ENCODE peak calls at places on chromosomes 16 and 17, in ten cellular contexts. B is transverse colon; J is SJSA1; W is CD8-positive, alpha-beta T cell; N is prostate gland; A is PC-3; V is A549; X is hepatocyte; Z is heart left ventricle; H is body of pancreas. Q is an unnamed sample. For H3K4me1, the result is how much of the 10 kb centered on the place peaks cover.

GRCh38 chr16:11914210-11914758 is 1.5 kb downstream of the GSPT1 start:
- DNase-seq in B (no peak), J (no peak), W (no peak), N (no peak), A (no peak), V (no peak), X (no peak), Z (no peak), H (no peak), Q (no peak)

GRCh38 chr17:78349831-78350631 is 9.8 kb downstream of the SOCS3 start:
- DNase-seq in B (no peak), J (no peak), W (no peak), N (no peak), A (no peak), V (no peak), X (no peak), Z (no peak), H (no peak), Q (no peak)

GRCh38 chr17:79927688-79928501 is 88.7 kb upstream of the CBX4 start:
- DNase-seq in B (no peak), J (no peak), W (no peak), N (no peak), A (no peak), V (no peak), X (no peak), Z (no peak), H (no peak), Q (no peak)

GRCh38 chr16:84318091-84318975 is 23.7 kb downstream of the WFDC1 start:
- DNase-seq in B (no peak), J (no peak), W (no peak), N (no peak), A (no peak), V (no peak), X (no peak), Z (no peak), H (no peak), Q (no peak)

GRCh38 chr16:81335669-81336068 is 20.9 kb downstream of the GAN start:
- DNase-seq in B (no peak), J (no peak), W (no peak), N (no peak), A (no peak), V (no peak), X (no peak), Z (no peak), H (no peak), Q (no peak)

GRCh38 chr17:53948323-53948722 is 125.6 kb downstream of the KIF2B start:
- DNase-seq in B (no peak), J (no peak), W (no peak), N (no peak), A (no peak), V (no peak), X (no peak), Z (no peak), H (no peak), Q (no peak)

GRCh38 chr17:50837980-50838954 is 2.9 kb downstream of the WFIKKN2 start:
- DNase-seq in B (no peak), J (no peak), W (no peak), N (no peak), A (no peak), V (no peak), X (no peak), Z (no peak), H (no peak), Q (no peak)

GRCh38 chr17:2064980-2065785 is 10.3 kb downstream of the HIC1 start:
- DNase-seq in B (peak), J (peak), W (no peak), N (no peak), A (no peak), V (no peak), X (no peak), Z (peak), H (peak), Q (no peak)

GRCh38 chr17:75605790-75606189 is 18.2 kb downstream of the MYO15B start:
- DNase-seq in B (no peak), J (no peak), W (no peak), N (no peak), A (no peak), V (no peak), X (no peak), Z (peak), H (no peak), Q (no peak)

GRCh38 chr16:12805091-12805490 is 1.4 kb upstream of the CPPED1 start:
- DNase-seq in B (no peak), J (no peak), W (no peak), N (no peak), A (peak), V (no peak), X (no peak), Z (no peak), H (no peak), Q (no peak)

GRCh38 chr16:30565984-30566383 is 5.5 kb downstream of the ZNF688 start:
- DNase-seq in B (no peak), J (no peak), W (no peak), N (no peak), A (no peak), V (no peak), X (no peak), Z (no peak), H (no peak), Q (no peak)

GRCh38 chr17:66451188-66452149 is 149.1 kb downstream of the PRKCA start:
- DNase-seq in B (peak), J (no peak), W (no peak), N (no peak), A (no peak), V (peak), X (peak), Z (no peak), H (peak), Q (no peak)
- H3K27ac ChIP-seq in B (no peak), J (no peak), W (no peak), N (no peak), A (no peak), V (no peak), X (no peak), Z (no peak), H (no peak), Q (no peak)

GRCh38 chr17:64155751-64156544 is 26.0 kb upstream of the ERN1 start:
- DNase-seq in B (peak), J (no peak), W (no peak), N (peak), A (peak), V (no peak), X (no peak), Z (peak), H (peak), Q (no peak)

GRCh38 chr17:64154321-64155089 is 24.6 kb upstream of the ERN1 start:
- DNase-seq in B (no peak), J (no peak), W (no peak), N (no peak), A (no peak), V (no peak), X (no peak), Z (peak), H (no peak), Q (no peak)

GRCh38 chr17:64155090-64155630 is 25.2 kb upstream of the ERN1 start:
- DNase-seq in B (no peak), J (no peak), W (no peak), N (no peak), A (no peak), V (no peak), X (no peak), Z (no peak), H (no peak), Q (no peak)

GRCh38 chr17:64152428-64153125 is 22.6 kb upstream of the ERN1 start:
- DNase-seq in B (no peak), J (no peak), W (no peak), N (no peak), A (no peak), V (no peak), X (no peak), Z (no peak), H (no peak), Q (no peak)

DNA sequence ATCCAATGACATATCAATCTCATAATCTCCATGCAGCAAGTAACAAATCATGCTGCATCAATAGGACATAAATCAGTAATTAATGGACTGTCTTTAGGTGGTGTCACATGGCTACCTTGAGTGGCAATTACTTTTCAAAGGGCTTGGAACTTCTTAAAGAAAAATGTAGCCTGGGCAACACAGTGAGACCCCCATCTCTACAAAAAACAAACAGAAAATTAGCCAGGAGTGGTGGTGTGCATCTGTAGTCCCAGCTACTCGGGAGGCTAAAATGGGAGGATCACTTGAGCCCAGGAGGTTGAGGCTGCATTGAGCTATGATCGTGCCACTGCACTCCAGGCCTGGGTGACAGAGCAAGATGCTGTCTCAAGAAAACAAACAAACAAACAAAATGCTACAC is 23.6 kb upstream of the ERN1 start:
- DNase-seq in B (no peak), J (no peak), W (no peak), N (no peak), A (no peak), V (no peak), X (no peak), Z (no peak), H (no peak), Q (no peak)
- H3K4me1 ChIP-seq in B (under half), J (under half), W (under half), N (under half), A (under half), V (under half), X (under half), Z (half or more), H (half or more), Q (under half)

GRCh38 chr16:67183284-67183626 is 508 bp downstream of the MATCAP1 start:
- DNase-seq in B (no peak), J (no peak), W (no peak), N (no peak), A (no peak), V (no peak), X (no peak), Z (no peak), H (no peak), Q (no peak)

GRCh38 chr16:67185866-67186134 is 2.0 kb upstream of the MATCAP1 start:
- DNase-seq in B (no peak), J (no peak), W (no peak), N (no peak), A (no peak), V (no peak), X (no peak), Z (no peak), H (no peak), Q (no peak)

GRCh38 chr16:67185003-67185865 is 1.5 kb upstream of the MATCAP1 start:
- DNase-seq in B (peak), J (peak), W (peak), N (peak), A (peak), V (peak), X (peak), Z (peak), H (peak), Q (peak)

GRCh38 chr16:67183627-67184452 is at the start of gene MATCAP1:
- DNase-seq in B (peak), J (peak), W (peak), N (peak), A (peak), V (peak), X (peak), Z (peak), H (peak), Q (peak)

GRCh38 chr16:67184453-67185002 is 765 bp upstream of the MATCAP1 start:
- DNase-seq in B (no peak), J (no peak), W (no peak), N (no peak), A (no peak), V (no peak), X (peak), Z (no peak), H (no peak), Q (no peak)
- H3K27ac ChIP-seq in B (peak), J (no peak), W (peak), N (peak), A (peak), V (peak), X (peak), Z (peak), H (peak), Q (peak)

DNA sequence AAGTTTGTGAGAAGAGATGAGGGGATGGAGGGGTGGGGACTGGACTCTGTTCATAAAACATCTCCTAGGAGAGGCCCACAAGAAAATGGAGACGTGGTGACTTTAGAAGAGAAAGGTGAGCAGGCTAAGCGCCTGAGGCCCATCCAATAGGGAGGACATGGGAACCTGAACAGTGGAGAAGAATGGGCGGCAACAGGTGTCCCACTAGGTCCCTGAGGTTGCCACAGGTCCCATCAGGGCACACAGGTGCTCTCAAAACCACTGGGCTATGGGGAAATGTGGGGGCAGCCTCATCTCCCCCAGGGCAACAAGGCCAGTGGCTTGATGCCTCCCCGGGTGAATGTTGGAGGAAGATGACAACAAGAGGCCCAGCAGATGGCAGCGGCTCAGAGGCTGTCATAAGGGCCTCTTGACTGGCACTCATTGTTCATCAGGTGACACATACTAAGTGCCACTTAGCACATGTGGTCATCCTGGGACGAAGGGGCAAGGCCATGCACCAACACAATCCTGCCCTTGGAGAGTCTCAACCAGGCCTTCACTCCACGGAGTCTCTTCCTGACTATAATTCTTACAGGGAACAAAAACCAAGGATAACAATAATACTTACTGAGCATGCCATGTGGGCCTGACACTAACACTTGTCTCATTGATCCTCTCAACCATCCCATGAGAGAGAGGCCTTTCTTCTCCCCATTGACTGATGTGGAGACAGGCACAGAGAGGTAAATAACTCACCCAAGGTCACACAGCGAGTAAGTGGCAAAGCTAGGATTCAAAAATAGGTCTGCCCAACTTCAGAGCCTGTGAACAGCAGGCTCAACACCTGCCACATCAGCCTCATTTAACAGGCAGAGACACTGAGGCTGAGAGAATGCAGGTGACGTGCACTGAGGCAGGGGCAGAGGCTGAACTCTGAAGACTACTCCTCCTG is 38.0 kb downstream of the CUEDC1 start:
- DNase-seq in B (no peak), J (no peak), W (no peak), N (no peak), A (peak), V (no peak), X (no peak), Z (peak), H (no peak), Q (peak)
- H3K4me1 ChIP-seq in B (half or more), J (under half), W (under half), N (under half), A (half or more), V (half or more), X (under half), Z (half or more), H (half or more), Q (half or more)

DNA sequence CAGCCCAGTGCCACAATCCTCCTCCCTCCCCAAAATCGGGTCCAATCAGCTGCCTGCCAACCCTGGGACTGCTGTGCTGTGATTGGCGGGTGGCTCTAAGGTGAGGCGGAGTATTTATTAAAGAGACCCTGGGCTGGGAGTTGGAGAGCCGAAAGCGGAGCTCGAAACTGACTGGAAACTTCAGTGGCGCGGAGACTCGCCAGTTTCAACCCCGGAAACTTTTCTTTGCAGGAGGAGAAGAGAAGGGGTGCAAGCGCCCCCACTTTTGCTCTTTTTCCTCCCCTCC is at the start of gene SOX9:
- DNase-seq in B (peak), J (peak), W (no peak), N (peak), A (peak), V (peak), X (peak), Z (peak), H (peak), Q (no peak)
- H3K27ac ChIP-seq in B (peak), J (no peak), W (no peak), N (peak), A (peak), V (peak), X (peak), Z (peak), H (peak), Q (no peak)

DNA sequence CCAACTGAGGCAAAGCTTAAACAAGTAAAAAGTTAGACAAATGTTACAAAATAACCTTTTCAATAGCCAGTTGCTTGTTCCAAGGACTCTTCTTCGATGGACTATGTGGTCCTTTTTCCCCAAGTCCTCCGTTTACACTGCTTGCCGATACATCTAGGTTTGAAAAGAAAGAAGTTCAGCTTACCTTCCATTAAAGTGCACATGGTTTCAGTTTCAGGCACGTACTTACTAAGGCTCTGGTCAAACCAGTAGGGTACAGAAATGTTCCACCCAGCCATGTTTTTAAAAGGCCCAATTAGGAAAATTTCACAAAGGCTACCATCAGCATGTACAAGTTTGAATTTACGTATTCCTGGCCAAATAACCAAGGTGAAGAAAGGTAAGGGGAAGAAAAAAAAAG is 2.1 kb downstream of the SRSF2 start:
- DNase-seq in B (no peak), J (peak), W (no peak), N (no peak), A (peak), V (no peak), X (no peak), Z (no peak), H (no peak), Q (no peak)
- H3K4me1 ChIP-seq in B (under half), J (under half), W (half or more), N (under half), A (under half), V (under half), X (under half), Z (under half), H (half or more), Q (under half)

DNA sequence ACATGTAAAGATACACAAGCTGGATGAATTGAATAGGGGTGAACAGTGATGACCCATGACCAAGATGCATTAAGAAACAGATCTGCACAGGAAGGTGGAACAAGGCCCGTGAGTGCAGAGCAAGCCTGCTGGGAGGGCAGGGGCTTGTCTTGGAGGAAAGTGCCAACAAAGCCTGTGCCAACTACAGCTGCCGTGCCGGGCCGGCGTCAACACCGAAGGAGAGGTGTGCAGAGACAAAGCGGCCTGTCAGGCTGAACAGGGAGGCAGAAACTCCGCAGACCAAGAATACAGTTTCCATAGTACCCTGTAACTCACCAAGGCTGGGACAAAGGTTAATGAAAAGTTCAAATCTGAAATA is 46.7 kb downstream of the ANKRD11 start:
- DNase-seq in B (peak), J (no peak), W (no peak), N (peak), A (no peak), V (no peak), X (no peak), Z (peak), H (peak), Q (no peak)
- H3K27ac ChIP-seq in B (peak), J (no peak), W (no peak), N (peak), A (peak), V (peak), X (peak), Z (no peak), H (peak), Q (peak)

GRCh38 chr17:40100419-40100668 is at the start of gene NR1D1:
- DNase-seq in B (no peak), J (no peak), W (no peak), N (no peak), A (no peak), V (no peak), X (no peak), Z (no peak), H (no peak), Q (no peak)
- H3K4me1 ChIP-seq in B (half or more), J (under half), W (half or more), N (under half), A (under half), V (half or more), X (under half), Z (half or more), H (half or more), Q (under half)